ENCODE peak calls at places on chromosomes 16 and 17, in four cellular contexts. L, I, F and R are unnamed samples.

GRCh38 chr17:36920032-36921000 is 17.0 kb upstream of the LHX1 start:
- DNase-seq in L (no peak), I (peak), F (no peak), R (no peak)

GRCh38 chr16:27475561-27475960 is 73.6 kb downstream of the IL21R start:
- DNase-seq in L (no peak), I (no peak), F (no peak), R (no peak)

GRCh38 chr16:21158208-21159110 is at the start of gene LDAF1:
- DNase-seq in L (peak), I (peak), F (peak), R (peak)

GRCh38 chr17:27651411-27652345 is 20.7 kb downstream of the LGALS9 start:
- DNase-seq in L (no peak), I (peak), F (peak), R (peak)

GRCh38 chr17:32878211-32878610 is 1.3 kb upstream of the MYO1D start:
- DNase-seq in L (no peak), I (no peak), F (no peak), R (no peak)

GRCh38 chr17:45260204-45260783 is 1.6 kb downstream of the SPATA32 start:
- DNase-seq in L (no peak), I (no peak), F (no peak), R (no peak)

GRCh38 chr17:81518785-81519283 is 6.2 kb upstream of the ACTG1 start:
- DNase-seq in L (no peak), I (peak), F (no peak), R (no peak)

GRCh38 chr17:77914440-77915254 is 43.9 kb upstream of the TNRC6C start:
- DNase-seq in L (no peak), I (no peak), F (no peak), R (no peak)

GRCh38 chr16:3583303-3584038 is 6.3 kb upstream of the NLRC3 start:
- DNase-seq in L (no peak), I (no peak), F (no peak), R (no peak)

GRCh38 chr17:44623070-44623725 is 33.1 kb upstream of the MEIOC start:
- DNase-seq in L (no peak), I (peak), F (no peak), R (no peak)

GRCh38 chr16:49596119-49596518 is 222.5 kb downstream of the C16orf78 start:
- DNase-seq in L (no peak), I (no peak), F (no peak), R (no peak)